ENCODE peak calls at places on chromosome 22, in five cellular contexts. One of them, this sample, is unnamed.
A peak's percentile ranks its signal among the peaks of the same experiment; 100 is the strongest.

GRCh38 chr22:50599816-50600454 is 658 bp upstream of the MAPK8IP2 start:
- DNase-seq in HepG2: peak; percentile 9
- DNase-seq in esophagus squamous epithelium: no peak
- DNase-seq in activated CD8-positive, alpha-beta T cell treated with anti-CD3 and anti-CD28 coated beads for 36 hours: peak; percentile 71
- DNase-seq in GM06990: no peak
- DNase-seq in this sample: peak; percentile 24

GRCh38 chr22:40674274-40674673 is 5.0 kb upstream of the MCHR1 start:
- DNase-seq in HepG2: no peak
- DNase-seq in esophagus squamous epithelium: no peak
- DNase-seq in activated CD8-positive, alpha-beta T cell treated with anti-CD3 and anti-CD28 coated beads for 36 hours: no peak
- DNase-seq in GM06990: no peak
- DNase-seq in this sample: no peak

GRCh38 chr22:27650985-27651384 is 150.6 kb downstream of the MN1 start:
- DNase-seq in HepG2: no peak
- DNase-seq in esophagus squamous epithelium: no peak
- DNase-seq in activated CD8-positive, alpha-beta T cell treated with anti-CD3 and anti-CD28 coated beads for 36 hours: no peak
- DNase-seq in GM06990: no peak
- DNase-seq in this sample: no peak

GRCh38 chr22:41555325-41555724 is 5.5 kb upstream of the CSDC2 start:
- DNase-seq in HepG2: no peak
- DNase-seq in esophagus squamous epithelium: no peak
- DNase-seq in activated CD8-positive, alpha-beta T cell treated with anti-CD3 and anti-CD28 coated beads for 36 hours: no peak
- DNase-seq in GM06990: no peak
- DNase-seq in this sample: no peak

GRCh38 chr22:49197986-49198704 is 629.5 kb downstream of the BRD1 start:
- DNase-seq in HepG2: no peak
- DNase-seq in esophagus squamous epithelium: no peak
- DNase-seq in activated CD8-positive, alpha-beta T cell treated with anti-CD3 and anti-CD28 coated beads for 36 hours: no peak
- DNase-seq in GM06990: no peak
- DNase-seq in this sample: no peak

GRCh38 chr22:50604623-50605348 is 4.2 kb downstream of the MAPK8IP2 start:
- DNase-seq in HepG2: no peak
- DNase-seq in esophagus squamous epithelium: no peak
- DNase-seq in activated CD8-positive, alpha-beta T cell treated with anti-CD3 and anti-CD28 coated beads for 36 hours: no peak
- DNase-seq in GM06990: no peak
- DNase-seq in this sample: no peak

GRCh38 chr22:25111579-25112517 is 87.8 kb upstream of the CRYBB3 start:
- DNase-seq in HepG2: no peak
- DNase-seq in esophagus squamous epithelium: no peak
- DNase-seq in activated CD8-positive, alpha-beta T cell treated with anti-CD3 and anti-CD28 coated beads for 36 hours: peak; percentile 18
- DNase-seq in GM06990: no peak
- DNase-seq in this sample: no peak

GRCh38 chr22:17307566-17307965 is 61.7 kb upstream of the CECR2 start:
- DNase-seq in HepG2: no peak
- DNase-seq in esophagus squamous epithelium: no peak
- DNase-seq in activated CD8-positive, alpha-beta T cell treated with anti-CD3 and anti-CD28 coated beads for 36 hours: no peak
- DNase-seq in GM06990: no peak
- DNase-seq in this sample: no peak

GRCh38 chr22:39234157-39234793 is 10.5 kb downstream of the PDGFB start:
- DNase-seq in HepG2: no peak
- DNase-seq in esophagus squamous epithelium: no peak
- DNase-seq in activated CD8-positive, alpha-beta T cell treated with anti-CD3 and anti-CD28 coated beads for 36 hours: no peak
- DNase-seq in GM06990: no peak
- DNase-seq in this sample: peak; percentile 18

GRCh38 chr22:28025333-28025732 is 106.3 kb upstream of the PITPNB start:
- DNase-seq in HepG2: no peak
- DNase-seq in esophagus squamous epithelium: no peak
- DNase-seq in activated CD8-positive, alpha-beta T cell treated with anti-CD3 and anti-CD28 coated beads for 36 hours: no peak
- DNase-seq in GM06990: no peak
- DNase-seq in this sample: no peak

GRCh38 chr22:50586416-50586815 is 3.8 kb upstream of the CHKB start:
- DNase-seq in HepG2: no peak
- DNase-seq in esophagus squamous epithelium: no peak
- DNase-seq in activated CD8-positive, alpha-beta T cell treated with anti-CD3 and anti-CD28 coated beads for 36 hours: no peak
- DNase-seq in GM06990: no peak
- DNase-seq in this sample: no peak

GRCh38 chr22:28620244-28620922 is 59.3 kb downstream of the TTC28 start:
- DNase-seq in HepG2: no peak
- DNase-seq in esophagus squamous epithelium: no peak
- DNase-seq in activated CD8-positive, alpha-beta T cell treated with anti-CD3 and anti-CD28 coated beads for 36 hours: no peak
- DNase-seq in GM06990: no peak
- DNase-seq in this sample: no peak

GRCh38 chr22:50081426-50082196 is 3.6 kb downstream of the MLC1 start:
- DNase-seq in HepG2: no peak
- DNase-seq in esophagus squamous epithelium: no peak
- DNase-seq in activated CD8-positive, alpha-beta T cell treated with anti-CD3 and anti-CD28 coated beads for 36 hours: no peak
- DNase-seq in GM06990: no peak
- DNase-seq in this sample: no peak

GRCh38 chr22:27269751-27270586 is 531.6 kb downstream of the MN1 start:
- DNase-seq in HepG2: no peak
- DNase-seq in esophagus squamous epithelium: no peak
- DNase-seq in activated CD8-positive, alpha-beta T cell treated with anti-CD3 and anti-CD28 coated beads for 36 hours: no peak
- DNase-seq in GM06990: no peak
- DNase-seq in this sample: no peak

GRCh38 chr22:46827072-46827780 is 64.8 kb downstream of the TBC1D22A start:
- DNase-seq in HepG2: peak; percentile 37
- DNase-seq in esophagus squamous epithelium: no peak
- DNase-seq in activated CD8-positive, alpha-beta T cell treated with anti-CD3 and anti-CD28 coated beads for 36 hours: peak; percentile 19
- DNase-seq in GM06990: no peak
- DNase-seq in this sample: no peak
- TF ChIP-seq CTCF in HepG2: peak; percentile 66
- TF ChIP-seq CTCF in esophagus squamous epithelium: no peak
- TF ChIP-seq CTCF in activated CD8-positive, alpha-beta T cell treated with anti-CD3 and anti-CD28 coated beads for 36 hours: no peak
- TF ChIP-seq CTCF in GM06990: peak; percentile 11
- TF ChIP-seq CTCF in this sample: no peak

GRCh38 chr22:47361247-47361646 is 598.8 kb downstream of the TBC1D22A start:
- DNase-seq in HepG2: no peak
- DNase-seq in esophagus squamous epithelium: no peak
- DNase-seq in activated CD8-positive, alpha-beta T cell treated with anti-CD3 and anti-CD28 coated beads for 36 hours: no peak
- DNase-seq in GM06990: no peak
- DNase-seq in this sample: no peak
- TF ChIP-seq CTCF in HepG2: no peak
- TF ChIP-seq CTCF in esophagus squamous epithelium: no peak
- TF ChIP-seq CTCF in activated CD8-positive, alpha-beta T cell treated with anti-CD3 and anti-CD28 coated beads for 36 hours: no peak
- TF ChIP-seq CTCF in GM06990: no peak
- TF ChIP-seq CTCF in this sample: no peak

GRCh38 chr22:31449521-31449920 is 40.1 kb downstream of the EIF4ENIF1 start:
- DNase-seq in HepG2: no peak
- DNase-seq in esophagus squamous epithelium: no peak
- DNase-seq in activated CD8-positive, alpha-beta T cell treated with anti-CD3 and anti-CD28 coated beads for 36 hours: no peak
- DNase-seq in GM06990: no peak
- DNase-seq in this sample: no peak

GRCh38 chr22:31448382-31448781 is 41.3 kb downstream of the EIF4ENIF1 start:
- DNase-seq in HepG2: no peak
- DNase-seq in esophagus squamous epithelium: no peak
- DNase-seq in activated CD8-positive, alpha-beta T cell treated with anti-CD3 and anti-CD28 coated beads for 36 hours: no peak
- DNase-seq in GM06990: no peak
- DNase-seq in this sample: no peak

GRCh38 chr22:31447337-31447736 is 42.3 kb downstream of the EIF4ENIF1 start:
- DNase-seq in HepG2: no peak
- DNase-seq in esophagus squamous epithelium: no peak
- DNase-seq in activated CD8-positive, alpha-beta T cell treated with anti-CD3 and anti-CD28 coated beads for 36 hours: no peak
- DNase-seq in GM06990: no peak
- DNase-seq in this sample: no peak

GRCh38 chr22:31446767-31447166 is 42.9 kb downstream of the EIF4ENIF1 start:
- DNase-seq in HepG2: no peak
- DNase-seq in esophagus squamous epithelium: no peak
- DNase-seq in activated CD8-positive, alpha-beta T cell treated with anti-CD3 and anti-CD28 coated beads for 36 hours: no peak
- DNase-seq in GM06990: no peak
- DNase-seq in this sample: no peak

DNA sequence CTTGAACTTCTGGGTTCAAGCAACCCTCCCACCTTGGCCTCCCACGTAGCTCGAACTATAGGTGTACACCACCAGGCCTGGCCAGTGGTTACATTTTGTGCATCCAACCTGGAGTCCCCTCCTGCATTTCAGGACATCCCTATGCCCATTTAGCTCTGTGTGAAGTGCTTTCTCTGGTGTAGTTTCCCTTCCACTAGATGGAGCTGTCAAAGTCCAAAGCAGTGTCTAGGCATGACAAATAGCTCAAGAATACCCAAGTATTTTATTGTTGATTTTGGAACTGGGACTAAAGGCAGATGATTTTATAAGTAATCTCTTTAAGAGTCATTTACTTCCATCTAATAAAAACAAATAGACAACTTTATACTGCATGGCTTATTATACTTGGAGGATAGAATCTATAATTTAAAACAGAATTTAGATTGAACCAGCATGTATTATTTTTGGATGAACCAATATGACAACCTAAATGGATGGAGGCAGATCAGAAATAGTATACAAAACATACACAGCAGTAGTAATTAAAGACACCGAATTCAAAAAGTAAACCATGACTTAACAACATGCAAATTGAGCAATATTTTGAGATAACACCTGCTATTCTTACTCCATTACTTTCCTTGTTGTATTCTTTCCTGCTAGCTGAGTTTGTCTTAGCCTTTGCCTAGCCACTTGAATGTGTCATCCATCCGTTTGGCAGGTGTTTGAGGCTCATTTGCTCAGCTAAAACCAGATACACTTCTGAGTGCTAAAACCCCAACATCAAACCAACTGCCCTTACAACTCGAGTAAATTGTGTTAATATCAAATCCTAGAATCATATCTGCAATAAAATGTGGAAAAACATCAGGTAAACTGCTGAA is 37.7 kb downstream of the EIF4ENIF1 start:
- DNase-seq in HepG2: peak; percentile 57
- DNase-seq in esophagus squamous epithelium: no peak
- DNase-seq in activated CD8-positive, alpha-beta T cell treated with anti-CD3 and anti-CD28 coated beads for 36 hours: no peak
- DNase-seq in GM06990: peak; percentile 25
- DNase-seq in this sample: peak; percentile 65
- TF ChIP-seq CTCF in HepG2: peak; percentile 64
- TF ChIP-seq CTCF in esophagus squamous epithelium: no peak
- TF ChIP-seq CTCF in activated CD8-positive, alpha-beta T cell treated with anti-CD3 and anti-CD28 coated beads for 36 hours: peak; percentile 46
- TF ChIP-seq CTCF in GM06990: peak; percentile 61
- TF ChIP-seq CTCF in this sample: peak; percentile 54

GRCh38 chr22:46251816-46252380 is 1.8 kb upstream of the CDPF1 start:
- DNase-seq in HepG2: no peak
- DNase-seq in esophagus squamous epithelium: no peak
- DNase-seq in activated CD8-positive, alpha-beta T cell treated with anti-CD3 and anti-CD28 coated beads for 36 hours: no peak
- DNase-seq in GM06990: no peak
- DNase-seq in this sample: no peak

GRCh38 chr22:46247443-46247975 is 2.6 kb downstream of the CDPF1 start:
- DNase-seq in HepG2: no peak
- DNase-seq in esophagus squamous epithelium: no peak
- DNase-seq in activated CD8-positive, alpha-beta T cell treated with anti-CD3 and anti-CD28 coated beads for 36 hours: no peak
- DNase-seq in GM06990: no peak
- DNase-seq in this sample: no peak

GRCh38 chr22:46251266-46251665 is 1.2 kb upstream of the CDPF1 start:
- DNase-seq in HepG2: no peak
- DNase-seq in esophagus squamous epithelium: no peak
- DNase-seq in activated CD8-positive, alpha-beta T cell treated with anti-CD3 and anti-CD28 coated beads for 36 hours: no peak
- DNase-seq in GM06990: no peak
- DNase-seq in this sample: no peak

GRCh38 chr22:46250783-46251125 is 661 bp upstream of the CDPF1 start:
- DNase-seq in HepG2: no peak
- DNase-seq in esophagus squamous epithelium: no peak
- DNase-seq in activated CD8-positive, alpha-beta T cell treated with anti-CD3 and anti-CD28 coated beads for 36 hours: peak; percentile 16
- DNase-seq in GM06990: no peak
- DNase-seq in this sample: no peak

DNA sequence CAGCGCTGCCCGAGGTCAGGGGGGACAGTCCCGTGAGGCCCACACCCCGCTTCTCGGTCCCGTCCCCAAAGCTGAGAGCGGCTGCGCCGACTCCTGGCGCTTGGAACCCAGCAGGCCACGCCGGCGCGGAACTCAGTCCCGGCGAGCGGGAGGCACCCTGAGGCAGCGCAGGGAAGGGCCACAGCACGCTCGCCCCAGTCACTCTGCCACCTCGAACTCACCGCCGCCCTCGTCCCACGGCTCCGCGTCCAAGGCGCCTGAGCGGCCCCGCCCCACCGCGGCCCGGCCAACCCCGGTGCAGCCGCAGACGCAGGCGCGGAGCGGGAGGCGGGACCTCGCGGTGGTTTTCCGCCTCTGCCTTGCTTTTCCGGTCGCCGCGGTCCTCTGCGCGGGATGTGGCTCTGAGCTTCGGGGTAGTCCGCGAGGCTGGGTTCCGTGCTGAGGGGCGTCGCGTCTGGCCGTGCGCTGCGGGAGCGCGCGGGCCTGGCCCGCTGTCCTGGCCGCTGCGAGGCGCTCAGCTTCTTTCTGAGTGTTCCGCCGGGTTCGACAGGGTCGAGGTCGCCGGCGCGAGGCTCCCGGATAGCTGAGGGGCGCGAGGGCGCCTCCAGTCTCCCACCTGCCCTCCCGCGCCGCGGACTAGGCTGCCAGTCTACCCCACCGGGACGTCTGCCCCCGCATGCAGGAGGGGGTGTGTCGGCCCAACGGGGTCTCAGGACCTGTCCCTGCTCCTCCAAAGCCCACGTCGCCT is at the start of gene CDPF1:
- DNase-seq in HepG2: peak; percentile 73
- DNase-seq in esophagus squamous epithelium: peak; percentile 29
- DNase-seq in activated CD8-positive, alpha-beta T cell treated with anti-CD3 and anti-CD28 coated beads for 36 hours: peak; percentile 89
- DNase-seq in GM06990: peak; percentile 95
- DNase-seq in this sample: peak; percentile 94
- TF ChIP-seq CTCF in HepG2: peak; percentile 47
- TF ChIP-seq CTCF in esophagus squamous epithelium: no peak
- TF ChIP-seq CTCF in activated CD8-positive, alpha-beta T cell treated with anti-CD3 and anti-CD28 coated beads for 36 hours: no peak
- TF ChIP-seq CTCF in GM06990: no peak
- TF ChIP-seq CTCF in this sample: no peak

GRCh38 chr22:19943665-19944026 is 2.0 kb upstream of the TXNRD2 start:
- DNase-seq in HepG2: peak; percentile 61
- DNase-seq in esophagus squamous epithelium: no peak
- DNase-seq in activated CD8-positive, alpha-beta T cell treated with anti-CD3 and anti-CD28 coated beads for 36 hours: no peak
- DNase-seq in GM06990: no peak
- DNase-seq in this sample: peak; percentile 37

GRCh38 chr22:19942886-19943664 is 1.5 kb upstream of the TXNRD2 start:
- DNase-seq in HepG2: peak; percentile 64
- DNase-seq in esophagus squamous epithelium: no peak
- DNase-seq in activated CD8-positive, alpha-beta T cell treated with anti-CD3 and anti-CD28 coated beads for 36 hours: no peak
- DNase-seq in GM06990: no peak
- DNase-seq in this sample: no peak

GRCh38 chr22:19942071-19942885 is 660 bp upstream of the TXNRD2 start:
- DNase-seq in HepG2: no peak
- DNase-seq in esophagus squamous epithelium: no peak
- DNase-seq in activated CD8-positive, alpha-beta T cell treated with anti-CD3 and anti-CD28 coated beads for 36 hours: no peak
- DNase-seq in GM06990: no peak
- DNase-seq in this sample: peak; percentile 51

GRCh38 chr22:19951351-19951750 is 9.7 kb upstream of the TXNRD2 start:
- DNase-seq in HepG2: no peak
- DNase-seq in esophagus squamous epithelium: no peak
- DNase-seq in activated CD8-positive, alpha-beta T cell treated with anti-CD3 and anti-CD28 coated beads for 36 hours: no peak
- DNase-seq in GM06990: no peak
- DNase-seq in this sample: no peak

GRCh38 chr22:19948057-19948760 is 6.6 kb upstream of the TXNRD2 start:
- DNase-seq in HepG2: no peak
- DNase-seq in esophagus squamous epithelium: no peak
- DNase-seq in activated CD8-positive, alpha-beta T cell treated with anti-CD3 and anti-CD28 coated beads for 36 hours: no peak
- DNase-seq in GM06990: no peak
- DNase-seq in this sample: no peak
- TF ChIP-seq CTCF in HepG2: no peak
- TF ChIP-seq CTCF in esophagus squamous epithelium: no peak
- TF ChIP-seq CTCF in activated CD8-positive, alpha-beta T cell treated with anti-CD3 and anti-CD28 coated beads for 36 hours: peak; percentile 7
- TF ChIP-seq CTCF in GM06990: no peak
- TF ChIP-seq CTCF in this sample: no peak

GRCh38 chr22:37019309-37020191 is at the start of the genes MPST and TST:
- DNase-seq in HepG2: peak; percentile 62
- DNase-seq in esophagus squamous epithelium: no peak
- DNase-seq in activated CD8-positive, alpha-beta T cell treated with anti-CD3 and anti-CD28 coated beads for 36 hours: peak; percentile 31
- DNase-seq in GM06990: peak; percentile 77
- DNase-seq in this sample: peak; percentile 77
- TF ChIP-seq CTCF in HepG2: peak; percentile 8
- TF ChIP-seq CTCF in esophagus squamous epithelium: peak; percentile 71
- TF ChIP-seq CTCF in activated CD8-positive, alpha-beta T cell treated with anti-CD3 and anti-CD28 coated beads for 36 hours: peak; percentile 6
- TF ChIP-seq CTCF in GM06990: peak; percentile 15
- TF ChIP-seq CTCF in this sample: no peak

GRCh38 chr22:30287626-30288413 is 1.5 kb downstream of the CASTOR1 start:
- DNase-seq in HepG2: peak; percentile 78
- DNase-seq in esophagus squamous epithelium: peak; percentile 51
- DNase-seq in activated CD8-positive, alpha-beta T cell treated with anti-CD3 and anti-CD28 coated beads for 36 hours: peak; percentile 96
- DNase-seq in GM06990: peak; percentile 77
- DNase-seq in this sample: peak; percentile 91
- TF ChIP-seq CTCF in HepG2: peak; percentile 88
- TF ChIP-seq CTCF in esophagus squamous epithelium: peak; percentile 85
- TF ChIP-seq CTCF in activated CD8-positive, alpha-beta T cell treated with anti-CD3 and anti-CD28 coated beads for 36 hours: peak; percentile 85
- TF ChIP-seq CTCF in GM06990: peak; percentile 73
- TF ChIP-seq CTCF in this sample: peak; percentile 89